ENCODE peak calls at places on chromosomes 12 and 14, in nine cellular contexts. One of them, this sample, is unnamed.

GRCh38 chr12:92146865-92147264 is 1.2 kb upstream of the BTG1 start:
- DNase-seq in head of caudate nucleus: no peak
- DNase-seq in foreskin fibroblast: no peak
- DNase-seq in esophagus squamous epithelium: no peak
- DNase-seq in CD4-positive, alpha-beta memory T cell: no peak
- DNase-seq in memory B cell: no peak
- DNase-seq in activated naive CD4-positive, alpha-beta T cell: no peak
- DNase-seq in immature natural killer cell: no peak
- DNase-seq in iPS-NIHi11: no peak
- DNase-seq in this sample: no peak

GRCh38 chr14:42428996-42429395 is 822.3 kb downstream of the LRFN5 start:
- DNase-seq in CD4-positive, alpha-beta memory T cell: no peak
- DNase-seq in memory B cell: peak
- DNase-seq in esophagus squamous epithelium: no peak
- DNase-seq in activated naive CD4-positive, alpha-beta T cell: no peak
- DNase-seq in foreskin fibroblast: no peak
- DNase-seq in head of caudate nucleus: no peak
- DNase-seq in immature natural killer cell: no peak
- DNase-seq in iPS-NIHi11: no peak
- DNase-seq in this sample: no peak

GRCh38 chr14:95786566-95786965 is 72.6 kb upstream of the TCL1A start:
- DNase-seq in activated naive CD4-positive, alpha-beta T cell: no peak
- DNase-seq in memory B cell: no peak
- DNase-seq in esophagus squamous epithelium: no peak
- DNase-seq in iPS-NIHi11: no peak
- DNase-seq in immature natural killer cell: no peak
- DNase-seq in head of caudate nucleus: peak
- DNase-seq in CD4-positive, alpha-beta memory T cell: no peak
- DNase-seq in foreskin fibroblast: no peak
- DNase-seq in this sample: no peak

GRCh38 chr12:52058631-52059324 is 7.5 kb downstream of the NR4A1 start:
- DNase-seq in iPS-NIHi11: no peak
- DNase-seq in esophagus squamous epithelium: no peak
- DNase-seq in CD4-positive, alpha-beta memory T cell: no peak
- DNase-seq in activated naive CD4-positive, alpha-beta T cell: no peak
- DNase-seq in foreskin fibroblast: no peak
- DNase-seq in memory B cell: no peak
- DNase-seq in head of caudate nucleus: peak
- DNase-seq in immature natural killer cell: no peak
- DNase-seq in this sample: no peak

GRCh38 chr14:94816113-94816512 is 46.2 kb upstream of the GSC start:
- DNase-seq in memory B cell: no peak
- DNase-seq in esophagus squamous epithelium: no peak
- DNase-seq in iPS-NIHi11: no peak
- DNase-seq in CD4-positive, alpha-beta memory T cell: no peak
- DNase-seq in activated naive CD4-positive, alpha-beta T cell: no peak
- DNase-seq in foreskin fibroblast: no peak
- DNase-seq in head of caudate nucleus: no peak
- DNase-seq in immature natural killer cell: no peak
- DNase-seq in this sample: no peak

GRCh38 chr12:43113153-43113552 is 438.9 kb downstream of the ADAMTS20 start:
- DNase-seq in immature natural killer cell: no peak
- DNase-seq in iPS-NIHi11: no peak
- DNase-seq in memory B cell: no peak
- DNase-seq in esophagus squamous epithelium: no peak
- DNase-seq in head of caudate nucleus: no peak
- DNase-seq in CD4-positive, alpha-beta memory T cell: no peak
- DNase-seq in foreskin fibroblast: no peak
- DNase-seq in activated naive CD4-positive, alpha-beta T cell: no peak
- DNase-seq in this sample: no peak

GRCh38 chr12:66107451-66107915 is 23.1 kb downstream of the LLPH start:
- DNase-seq in head of caudate nucleus: peak
- DNase-seq in memory B cell: peak
- DNase-seq in esophagus squamous epithelium: no peak
- DNase-seq in foreskin fibroblast: peak
- DNase-seq in CD4-positive, alpha-beta memory T cell: peak
- DNase-seq in immature natural killer cell: peak
- DNase-seq in iPS-NIHi11: peak
- DNase-seq in activated naive CD4-positive, alpha-beta T cell: peak
- DNase-seq in this sample: peak

GRCh38 chr12:991350-992278 is 591 bp downstream of the ERC1 start:
- DNase-seq in iPS-NIHi11: peak
- DNase-seq in head of caudate nucleus: no peak
- DNase-seq in foreskin fibroblast: peak
- DNase-seq in memory B cell: no peak
- DNase-seq in CD4-positive, alpha-beta memory T cell: no peak
- DNase-seq in esophagus squamous epithelium: no peak
- DNase-seq in immature natural killer cell: no peak
- DNase-seq in activated naive CD4-positive, alpha-beta T cell: no peak
- DNase-seq in this sample: peak

GRCh38 chr12:109951751-109952150 is 44.4 kb downstream of the GIT2 start:
- DNase-seq in head of caudate nucleus: peak
- DNase-seq in memory B cell: no peak
- DNase-seq in activated naive CD4-positive, alpha-beta T cell: no peak
- DNase-seq in CD4-positive, alpha-beta memory T cell: no peak
- DNase-seq in immature natural killer cell: no peak
- DNase-seq in iPS-NIHi11: peak
- DNase-seq in foreskin fibroblast: peak
- DNase-seq in esophagus squamous epithelium: no peak
- DNase-seq in this sample: no peak

GRCh38 chr14:66405158-66405557 is 81.0 kb upstream of the CCDC196 start:
- DNase-seq in head of caudate nucleus: peak
- DNase-seq in activated naive CD4-positive, alpha-beta T cell: no peak
- DNase-seq in immature natural killer cell: no peak
- DNase-seq in CD4-positive, alpha-beta memory T cell: no peak
- DNase-seq in foreskin fibroblast: no peak
- DNase-seq in iPS-NIHi11: peak
- DNase-seq in esophagus squamous epithelium: no peak
- DNase-seq in memory B cell: no peak
- DNase-seq in this sample: no peak

GRCh38 chr14:104676130-104676693 is 13.2 kb upstream of the INF2 start:
- DNase-seq in memory B cell: no peak
- DNase-seq in activated naive CD4-positive, alpha-beta T cell: no peak
- DNase-seq in immature natural killer cell: no peak
- DNase-seq in foreskin fibroblast: no peak
- DNase-seq in esophagus squamous epithelium: no peak
- DNase-seq in head of caudate nucleus: no peak
- DNase-seq in CD4-positive, alpha-beta memory T cell: no peak
- DNase-seq in iPS-NIHi11: no peak
- DNase-seq in this sample: no peak

GRCh38 chr12:111686574-111687105 is 787 bp downstream of the ACAD10 start:
- DNase-seq in memory B cell: no peak
- DNase-seq in esophagus squamous epithelium: no peak
- DNase-seq in head of caudate nucleus: no peak
- DNase-seq in immature natural killer cell: no peak
- DNase-seq in iPS-NIHi11: no peak
- DNase-seq in activated naive CD4-positive, alpha-beta T cell: no peak
- DNase-seq in CD4-positive, alpha-beta memory T cell: no peak
- DNase-seq in foreskin fibroblast: no peak
- DNase-seq in this sample: no peak

GRCh38 chr12:659090-659683 is 4.1 kb downstream of the NINJ2 start:
- DNase-seq in activated naive CD4-positive, alpha-beta T cell: no peak
- DNase-seq in memory B cell: no peak
- DNase-seq in head of caudate nucleus: no peak
- DNase-seq in CD4-positive, alpha-beta memory T cell: no peak
- DNase-seq in immature natural killer cell: no peak
- DNase-seq in foreskin fibroblast: no peak
- DNase-seq in esophagus squamous epithelium: no peak
- DNase-seq in iPS-NIHi11: no peak
- DNase-seq in this sample: no peak

GRCh38 chr12:65845751-65846537 is 21.7 kb downstream of the HMGA2 start:
- DNase-seq in head of caudate nucleus: no peak
- DNase-seq in esophagus squamous epithelium: no peak
- DNase-seq in foreskin fibroblast: no peak
- DNase-seq in iPS-NIHi11: peak
- DNase-seq in immature natural killer cell: no peak
- DNase-seq in CD4-positive, alpha-beta memory T cell: no peak
- DNase-seq in memory B cell: no peak
- DNase-seq in activated naive CD4-positive, alpha-beta T cell: no peak
- DNase-seq in this sample: no peak

GRCh38 chr12:26090853-26091510 is 33.9 kb downstream of the BHLHE41 start:
- DNase-seq in iPS-NIHi11: no peak
- DNase-seq in head of caudate nucleus: no peak
- DNase-seq in foreskin fibroblast: no peak
- DNase-seq in immature natural killer cell: no peak
- DNase-seq in esophagus squamous epithelium: no peak
- DNase-seq in CD4-positive, alpha-beta memory T cell: no peak
- DNase-seq in memory B cell: no peak
- DNase-seq in activated naive CD4-positive, alpha-beta T cell: no peak
- DNase-seq in this sample: no peak

GRCh38 chr14:104874110-104874531 is 9.1 kb downstream of the CEP170B start:
- DNase-seq in foreskin fibroblast: no peak
- DNase-seq in esophagus squamous epithelium: no peak
- DNase-seq in memory B cell: no peak
- DNase-seq in head of caudate nucleus: no peak
- DNase-seq in activated naive CD4-positive, alpha-beta T cell: no peak
- DNase-seq in immature natural killer cell: no peak
- DNase-seq in CD4-positive, alpha-beta memory T cell: no peak
- DNase-seq in iPS-NIHi11: no peak
- DNase-seq in this sample: no peak

GRCh38 chr12:112419269-112420133 is 754 bp downstream of the PTPN11 start:
- DNase-seq in esophagus squamous epithelium: no peak
- DNase-seq in activated naive CD4-positive, alpha-beta T cell: no peak
- DNase-seq in foreskin fibroblast: peak
- DNase-seq in head of caudate nucleus: no peak
- DNase-seq in memory B cell: no peak
- DNase-seq in iPS-NIHi11: peak
- DNase-seq in immature natural killer cell: no peak
- DNase-seq in CD4-positive, alpha-beta memory T cell: no peak
- DNase-seq in this sample: no peak

GRCh38 chr12:132312516-132312915 is 16.9 kb downstream of the GALNT9 start:
- DNase-seq in head of caudate nucleus: no peak
- DNase-seq in foreskin fibroblast: no peak
- DNase-seq in iPS-NIHi11: no peak
- DNase-seq in immature natural killer cell: no peak
- DNase-seq in esophagus squamous epithelium: no peak
- DNase-seq in memory B cell: no peak
- DNase-seq in activated naive CD4-positive, alpha-beta T cell: no peak
- DNase-seq in CD4-positive, alpha-beta memory T cell: no peak
- DNase-seq in this sample: no peak

This sample was measured in CD8-positive, alpha-beta memory T cell.